ENCODE peak calls at places on chromosomes 5 and 9, in four cellular contexts. L is activated T-cell treated with anti-CD3 and anti-CD28 coated beads for 1 hour, K is NCI-H1694, R is epithelial cell of proximal tubule. X is an unnamed sample.
A peak's percentile ranks its signal among the peaks of the same experiment; 100 is the strongest.

GRCh38 chr5:100827481-100827889 is 75.6 kb downstream of the ST8SIA4 start:
- DNase-seq in K (peak; percentile 64), R (no peak), L (no peak), X (no peak)

GRCh38 chr9:118367383-118367782 is 663.2 kb downstream of the TLR4 start:
- DNase-seq in L (no peak), R (no peak), K (no peak), X (no peak)

GRCh38 chr9:119268985-119269384 is 100.2 kb downstream of the BRINP1 start:
- DNase-seq in R (peak; percentile 68), K (no peak), L (no peak), X (no peak)

GRCh38 chr5:134554319-134555222 is 29.1 kb downstream of the JADE2 start:
- DNase-seq in L (no peak), K (no peak), R (no peak), X (peak; percentile 23)

GRCh38 chr5:141734501-141735231 is 52.6 kb upstream of the ARAP3 start:
- DNase-seq in R (no peak), K (no peak), L (no peak), X (no peak)

GRCh38 chr9:21317956-21318923 is 13.1 kb upstream of the IFNA5 start:
- DNase-seq in L (no peak), R (no peak), K (peak; percentile 13), X (no peak)

GRCh38 chr9:121372563-121373400 is 2.7 kb upstream of the STOM start:
- DNase-seq in R (no peak), K (no peak), L (no peak), X (no peak)

GRCh38 chr9:107644774-107645463 is 155.3 kb upstream of the KLF4 start:
- DNase-seq in R (no peak), L (no peak), K (no peak), X (no peak)

GRCh38 chr9:134617836-134618162 is 23.8 kb upstream of the COL5A1 start:
- DNase-seq in L (no peak), R (no peak), K (no peak), X (no peak)

GRCh38 chr9:89718635-89719034 is 113.8 kb downstream of the GADD45G start:
- DNase-seq in R (no peak), K (no peak), L (no peak), X (no peak)

GRCh38 chr9:70080481-70081119 is 37.0 kb downstream of the MAMDC2 start:
- DNase-seq in R (no peak), K (peak; percentile 30), L (no peak), X (no peak)

X was measured in activated effector memory CD4-positive, alpha-beta T cell treated with Interleukin-2 at 50 U/mL for 16 hours.